ENCODE peak calls at places on chromosomes 6 and 20, in seven cellular contexts. H, E, T, X, C, M and K are unnamed samples.

GRCh38 chr6:5098501-5099270 is 13.5 kb downstream of the PPP1R3G start:
- DNase-seq in E (no peak), T (no peak), H (no peak), M (no peak), C (no peak), X (no peak), K (no peak)

GRCh38 chr6:169487579-169488205 is 214.1 kb downstream of the WDR27 start:
- DNase-seq in T (no peak), E (no peak), M (peak; percentile 32), X (peak; percentile 19), H (no peak), C (no peak), K (no peak)

GRCh38 chr6:147868493-147869222 is 360.2 kb downstream of the SAMD5 start:
- DNase-seq in X (no peak), M (peak; percentile 35), C (no peak), T (no peak), E (no peak), H (no peak), K (no peak)

GRCh38 chr6:3456395-3456767 is 469 bp downstream of the SLC22A23 start:
- DNase-seq in C (no peak), M (no peak), X (no peak), T (no peak), H (no peak), E (no peak), K (no peak)

GRCh38 chr20:48983423-48984400 is 62.2 kb downstream of the ARFGEF2 start:
- DNase-seq in C (peak; percentile 44), X (peak; percentile 80), H (no peak), E (no peak), M (peak; percentile 95), T (peak; percentile 38), K (peak; percentile 70)

GRCh38 chr6:7050911-7051779 is 56.6 kb upstream of the RREB1 start:
- DNase-seq in T (no peak), H (peak; percentile 61), M (peak; percentile 92), E (peak; percentile 54), X (peak; percentile 40), C (peak; percentile 28), K (peak; percentile 87)

GRCh38 chr6:153123801-153124200 is 7.3 kb downstream of the RGS17 start:
- DNase-seq in C (no peak), T (no peak), M (no peak), X (no peak), E (no peak), H (no peak), K (no peak)

GRCh38 chr6:49744259-49744658 is at the start of gene CRISP3:
- DNase-seq in M (no peak), E (no peak), H (no peak), C (no peak), X (no peak), T (no peak), K (no peak)

GRCh38 chr6:16511723-16512584 is 249.3 kb downstream of the ATXN1 start:
- DNase-seq in M (no peak), H (no peak), X (peak; percentile 27), T (no peak), E (no peak), C (no peak), K (no peak)

GRCh38 chr6:147205690-147206600 is 1.7 kb downstream of the STXBP5 start:
- DNase-seq in X (peak; percentile 47), E (no peak), M (peak; percentile 32), T (no peak), C (no peak), H (no peak), K (no peak)

GRCh38 chr6:68502946-68503345 is 132.1 kb upstream of the ADGRB3 start:
- DNase-seq in T (no peak), C (no peak), X (no peak), E (no peak), M (no peak), H (no peak), K (no peak)

GRCh38 chr6:53983301-53983700 is 127.9 kb upstream of the MLIP start:
- DNase-seq in X (no peak), C (no peak), E (no peak), H (no peak), M (peak; percentile 40), T (no peak), K (no peak)

DNA sequence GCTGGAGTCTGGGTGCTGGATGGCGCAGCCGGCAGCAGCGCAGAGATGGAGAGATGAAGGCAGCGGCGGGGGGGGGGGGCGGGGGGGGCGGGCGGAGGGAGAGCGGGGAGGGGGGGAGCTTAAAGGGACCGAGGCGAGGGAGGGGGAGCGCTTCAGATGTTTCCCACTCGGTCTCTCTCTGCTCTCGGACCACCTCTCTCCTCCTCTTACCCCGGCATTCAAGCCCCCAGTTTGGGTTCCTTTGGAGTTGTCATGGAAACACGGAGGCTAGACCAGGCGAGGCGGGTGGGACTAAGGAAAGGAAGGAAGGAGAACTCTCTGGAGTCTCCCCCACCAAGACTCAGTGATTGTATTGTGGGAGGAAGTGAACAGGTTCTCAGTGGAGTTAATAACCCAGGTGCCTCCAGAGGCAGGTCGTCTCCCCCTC is at the start of gene PRRT1:
- DNase-seq in H (no peak), E (no peak), M (no peak), X (no peak), C (no peak), T (no peak), K (no peak)
- H3K4me3 ChIP-seq in H (no peak within 1 kb of the TSS), E (peak within 1 kb of the TSS; percentile 67), M (peak within 1 kb of the TSS; percentile 91), X (peak within 1 kb of the TSS; percentile 75), C (peak within 1 kb of the TSS; percentile 90), T (no peak within 1 kb of the TSS), K (peak within 1 kb of the TSS; percentile 99)

DNA sequence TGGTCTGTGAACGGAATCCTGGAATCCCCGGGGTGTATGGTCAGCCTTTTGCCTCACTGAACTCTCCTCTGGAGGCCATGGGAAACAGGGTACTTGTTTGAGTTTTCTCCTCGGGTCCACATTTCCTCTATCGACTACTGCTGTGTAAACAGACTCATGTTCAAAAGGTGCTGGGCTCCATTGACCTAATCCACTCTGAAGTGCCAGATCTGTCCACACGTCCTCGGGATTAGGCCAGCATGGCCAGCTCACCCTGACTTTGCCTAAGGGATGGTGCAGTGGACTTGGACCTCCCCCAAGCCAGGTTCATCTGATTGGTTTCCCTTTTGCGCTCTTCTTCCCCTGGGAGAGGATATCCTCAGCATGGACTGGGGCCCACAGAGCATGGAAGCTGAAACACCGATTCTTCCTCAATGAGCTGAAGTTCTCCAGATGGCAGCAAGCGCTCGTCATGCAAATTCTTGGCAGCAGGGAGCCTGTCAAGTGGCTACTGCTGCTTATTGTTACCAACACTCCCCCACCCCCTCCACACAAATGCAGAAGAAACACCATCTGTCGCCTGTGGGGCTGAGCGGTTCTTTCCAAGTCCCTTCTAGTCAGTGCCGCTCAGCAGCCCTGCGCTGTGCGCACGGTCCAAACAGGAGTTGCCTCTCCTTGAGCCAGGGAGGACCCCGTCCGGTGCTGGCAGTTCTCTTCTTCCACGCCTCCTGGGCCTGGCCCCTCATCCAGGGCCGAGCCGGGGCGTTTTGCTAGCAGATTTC is 292.6 kb upstream of the MARCKS start:
- DNase-seq in M (peak; percentile 98), X (peak; percentile 100), C (peak; percentile 82), T (no peak), H (no peak), E (peak; percentile 67), K (no peak)
- H3K4me3 ChIP-seq in M (peak overlapping the region; percentile 19), X (peak overlapping the region; percentile 33), C (peak overlapping the region; percentile 29), T (no peak overlapping the region), H (no peak overlapping the region), E (peak overlapping the region; percentile 31), K (no peak overlapping the region)

DNA sequence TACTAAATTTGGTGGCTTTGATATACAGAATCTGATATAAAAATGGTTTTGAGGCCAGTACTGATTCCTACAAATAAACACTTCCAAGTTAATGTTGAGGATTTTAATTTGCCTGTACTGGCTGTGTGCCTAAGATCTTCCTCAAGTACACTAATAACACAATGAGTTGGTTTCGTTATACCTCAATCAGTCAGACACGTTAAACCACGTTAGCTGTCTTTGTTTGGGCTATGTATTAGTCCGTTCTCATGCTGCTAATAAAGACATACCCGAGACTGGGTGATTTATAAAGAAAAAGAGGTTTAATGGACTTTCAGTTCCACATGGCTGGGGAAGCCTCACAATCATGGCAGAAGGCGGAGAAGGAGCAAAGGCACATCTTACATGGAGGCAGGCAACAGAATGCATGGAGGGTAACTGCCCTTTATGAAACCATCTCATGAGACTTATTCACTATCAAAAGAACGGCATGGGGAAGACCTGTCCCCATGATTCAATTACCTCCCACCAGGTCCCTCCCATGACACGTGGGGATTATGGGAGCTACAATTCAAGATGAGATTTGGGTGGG is 46.2 kb downstream of the NT5E start:
- DNase-seq in X (no peak), M (no peak), C (no peak), T (no peak), E (no peak), H (no peak), K (no peak)
- H3K4me3 ChIP-seq in X (no peak overlapping the region), M (no peak overlapping the region), C (no peak overlapping the region), T (no peak overlapping the region), E (no peak overlapping the region), H (no peak overlapping the region), K (no peak overlapping the region)

GRCh38 chr6:56521988-56522387 is 120.7 kb downstream of the DST start:
- DNase-seq in X (no peak), M (no peak), E (no peak), T (no peak), C (no peak), H (no peak), K (no peak)
- H3K4me3 ChIP-seq in X (no peak overlapping the region), M (no peak overlapping the region), E (no peak overlapping the region), T (no peak overlapping the region), C (no peak overlapping the region), H (no peak overlapping the region), K (no peak overlapping the region)

DNA sequence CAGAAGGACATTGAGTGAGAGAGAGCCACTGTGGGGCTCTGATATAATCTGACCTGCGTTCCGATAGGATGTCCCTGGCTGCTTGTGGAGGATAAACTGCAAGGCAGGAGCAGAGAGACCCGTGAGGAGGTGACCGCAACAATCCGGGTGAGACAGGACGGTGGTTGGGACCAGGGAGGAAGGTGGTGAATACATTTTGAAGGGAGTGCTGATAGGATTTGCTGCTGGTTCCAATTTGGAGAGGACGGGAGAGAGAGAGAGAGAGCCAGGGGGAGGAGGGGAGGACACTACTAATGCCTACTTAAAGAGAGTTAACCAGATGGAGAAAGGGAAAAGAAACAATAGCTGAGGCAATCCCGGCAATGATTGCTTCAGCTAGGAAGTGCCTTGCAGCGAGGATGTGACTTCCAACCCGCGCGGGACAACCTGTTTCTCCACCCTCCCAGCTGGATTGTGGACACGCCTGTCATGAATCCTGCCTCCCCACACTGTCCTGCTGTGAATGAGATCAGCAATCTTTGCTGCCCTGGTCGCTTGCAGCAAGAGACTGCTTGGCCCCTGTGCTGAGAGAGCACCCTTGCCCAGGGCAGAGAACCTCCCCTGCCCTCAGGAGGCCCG is 199.0 kb upstream of the KCNG1 start:
- DNase-seq in M (no peak), C (no peak), H (no peak), E (no peak), T (no peak), X (peak; percentile 8), K (no peak)
- H3K4me3 ChIP-seq in M (peak overlapping the region; percentile 39), C (peak overlapping the region; percentile 29), H (no peak overlapping the region), E (no peak overlapping the region), T (no peak overlapping the region), X (no peak overlapping the region), K (no peak overlapping the region)